ENCODE peak calls at places on chromosome 21, in six cellular contexts. Y is upper lobe of left lung, L is K562, U is HepG2, Z is A549, T is GM12878. V is an unnamed sample. For H3K4me1, the result is how much of the 10 kb centered on the place peaks cover.

GRCh38 chr21:46459356-46460112 is 843 bp downstream of the DIP2A start:
- ATAC-seq in U (peak), L (peak), T (no peak), Z (no peak), Y (no peak), V (no peak)

GRCh38 chr21:38797470-38797869 is 8.3 kb upstream of the ETS2 start:
- ATAC-seq in Y (peak), L (peak), T (no peak), Z (peak), U (peak), V (no peak)

GRCh38 chr21:28991861-28992525 is 684 bp downstream of the LTN1 start:
- ATAC-seq in Y (no peak), Z (peak), T (peak), L (peak), U (peak), V (no peak)

GRCh38 chr21:31564439-31564838 is 95.1 kb upstream of the SOD1 start:
- ATAC-seq in Y (no peak), T (no peak), L (no peak), U (no peak), Z (no peak), V (no peak)

GRCh38 chr21:25428537-25428936 is 178.7 kb downstream of the MRPL39 start:
- ATAC-seq in U (no peak), Y (no peak), L (no peak), Z (no peak), T (peak), V (no peak)

GRCh38 chr21:35457097-35457496 is 408.0 kb upstream of the RUNX1 start:
- ATAC-seq in T (peak), Z (no peak), L (no peak), Y (no peak), U (no peak), V (no peak)

GRCh38 chr21:41957991-41958766 is 4.4 kb upstream of the C2CD2 start:
- ATAC-seq in Y (peak), L (peak), Z (peak), T (no peak), U (peak), V (peak)

GRCh38 chr21:28148400-28149064 is 844.1 kb downstream of the LTN1 start:
- ATAC-seq in Y (no peak), U (no peak), T (no peak), L (no peak), Z (no peak), V (no peak)

GRCh38 chr21:26147535-26147934 is 23.0 kb downstream of the APP start:
- ATAC-seq in U (no peak), Z (no peak), Y (no peak), T (no peak), L (no peak), V (no peak)

GRCh38 chr21:14536929-14537328 is 9.2 kb downstream of the SAMSN1 start:
- ATAC-seq in U (no peak), L (no peak), Y (no peak), T (no peak), Z (no peak), V (no peak)
- H3K4me1 ChIP-seq in U (under half), L (under half), Y (under half), T (under half), Z (under half), V (under half)

DNA sequence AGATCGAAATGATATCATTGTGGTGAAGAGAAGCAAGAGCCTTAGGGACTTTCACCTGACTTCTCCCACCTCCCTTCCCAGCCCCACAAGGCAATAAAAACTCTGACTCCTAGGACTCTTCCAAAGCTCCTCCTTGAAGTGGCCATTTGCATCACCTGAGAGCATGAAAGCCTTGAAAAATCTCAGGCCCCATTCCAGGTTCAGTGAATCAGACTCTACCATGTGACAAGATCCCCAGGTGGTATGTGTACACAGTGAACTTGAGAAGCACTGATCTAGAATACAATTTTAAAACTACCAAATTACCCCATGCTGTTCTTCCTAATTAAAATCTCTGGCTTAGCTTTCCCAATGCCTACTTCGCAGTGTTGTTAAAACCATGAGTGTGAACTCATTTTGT is 195.1 kb upstream of the SAMSN1 start:
- ATAC-seq in Z (no peak), Y (no peak), T (no peak), L (no peak), U (no peak), V (no peak)
- H3K4me3 ChIP-seq in Z (no peak), Y (no peak), T (no peak), L (no peak), U (no peak), V (no peak)

GRCh38 chr21:37386151-37386550 is 19.6 kb downstream of the DYRK1A start:
- ATAC-seq in L (no peak), U (no peak), T (no peak), Y (no peak), Z (no peak), V (no peak)

GRCh38 chr21:37384416-37384815 is 17.8 kb downstream of the DYRK1A start:
- ATAC-seq in Y (no peak), T (no peak), L (no peak), U (no peak), Z (no peak), V (no peak)

GRCh38 chr21:37383784-37384311 is 17.3 kb downstream of the DYRK1A start:
- ATAC-seq in Z (no peak), U (no peak), Y (no peak), T (peak), L (no peak), V (no peak)

GRCh38 chr21:37383066-37383465 is 16.5 kb downstream of the DYRK1A start:
- ATAC-seq in Z (no peak), L (no peak), T (peak), Y (peak), U (no peak), V (no peak)

DNA sequence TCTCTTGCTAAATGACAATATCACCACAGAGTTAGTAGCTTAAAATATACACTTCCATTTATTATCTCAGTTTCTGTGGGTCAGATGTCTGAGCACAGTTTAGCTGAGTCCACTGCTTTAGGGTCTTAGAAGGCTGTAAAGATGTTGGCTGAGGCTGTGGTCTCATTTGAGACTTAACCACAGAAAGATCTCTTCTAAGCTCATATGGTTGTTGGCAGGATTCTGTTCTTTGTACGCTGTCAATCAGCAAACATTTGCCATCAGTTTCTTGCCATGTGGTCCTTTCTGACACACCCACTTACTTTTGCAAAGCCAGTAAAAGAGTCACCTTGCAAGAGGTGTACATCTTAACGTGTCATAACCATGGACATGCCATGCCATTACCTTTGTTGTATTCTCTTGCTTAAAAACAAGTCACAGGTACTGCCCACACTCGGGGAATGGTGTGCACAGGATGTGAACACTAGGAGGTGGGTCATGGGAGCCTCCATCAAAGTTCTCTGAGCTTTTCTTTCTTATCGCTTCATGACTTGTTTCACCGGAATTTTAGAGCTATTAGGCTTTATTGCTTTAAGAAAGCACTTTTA is 18.7 kb downstream of the DYRK1A start:
- ATAC-seq in Y (no peak), L (peak), T (no peak), Z (no peak), U (no peak), V (no peak)
- TF ChIP-seq EP300 in Y (no peak), L (no peak), T (no peak), Z (no peak), U (no peak), V (no peak)

GRCh38 chr21:43302769-43303168 is 124.2 kb downstream of the SIK1 start:
- ATAC-seq in L (peak), Z (no peak), T (no peak), Y (no peak), U (no peak), V (no peak)

GRCh38 chr21:43302356-43302700 is 124.6 kb downstream of the SIK1 start:
- ATAC-seq in L (no peak), U (no peak), Y (no peak), T (no peak), Z (no peak), V (no peak)

GRCh38 chr21:43303240-43304178 is 123.4 kb downstream of the SIK1 start:
- ATAC-seq in L (peak), Z (no peak), U (no peak), T (no peak), Y (no peak), V (no peak)

GRCh38 chr21:43300496-43301423 is 126.2 kb downstream of the SIK1 start:
- ATAC-seq in T (no peak), L (no peak), Y (no peak), Z (no peak), U (peak), V (no peak)

GRCh38 chr21:43301424-43302355 is 125.2 kb downstream of the SIK1 start:
- ATAC-seq in T (no peak), U (no peak), Z (no peak), Y (no peak), L (no peak), V (no peak)
- H3K4me1 ChIP-seq in T (under half), U (half or more), Z (under half), Y (under half), L (under half), V (under half)

DNA sequence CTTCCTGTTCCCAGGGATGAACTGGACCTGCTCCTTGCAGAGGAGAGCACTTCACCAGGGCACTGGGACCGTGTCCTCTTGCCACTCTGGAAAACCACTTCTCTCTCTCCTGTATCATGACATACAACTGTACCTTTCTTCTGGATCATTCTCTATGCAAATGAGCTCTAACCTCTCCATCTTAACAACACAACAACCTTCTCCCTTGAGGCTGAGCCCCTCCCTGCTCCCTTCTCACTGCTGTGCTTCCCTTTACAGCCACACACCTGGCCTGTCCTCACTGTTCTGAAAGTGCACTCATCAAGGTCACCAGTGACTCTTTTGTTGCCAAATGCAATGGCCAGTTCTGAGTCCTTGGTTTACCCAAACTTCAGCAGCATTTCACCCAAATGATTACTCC is 54.5 kb upstream of the MRPS6 start:
- ATAC-seq in T (peak), Y (no peak), Z (no peak), L (no peak), U (no peak), V (no peak)
- H3K4me3 ChIP-seq in T (no peak), Y (no peak), Z (no peak), L (no peak), U (no peak), V (no peak)

DNA sequence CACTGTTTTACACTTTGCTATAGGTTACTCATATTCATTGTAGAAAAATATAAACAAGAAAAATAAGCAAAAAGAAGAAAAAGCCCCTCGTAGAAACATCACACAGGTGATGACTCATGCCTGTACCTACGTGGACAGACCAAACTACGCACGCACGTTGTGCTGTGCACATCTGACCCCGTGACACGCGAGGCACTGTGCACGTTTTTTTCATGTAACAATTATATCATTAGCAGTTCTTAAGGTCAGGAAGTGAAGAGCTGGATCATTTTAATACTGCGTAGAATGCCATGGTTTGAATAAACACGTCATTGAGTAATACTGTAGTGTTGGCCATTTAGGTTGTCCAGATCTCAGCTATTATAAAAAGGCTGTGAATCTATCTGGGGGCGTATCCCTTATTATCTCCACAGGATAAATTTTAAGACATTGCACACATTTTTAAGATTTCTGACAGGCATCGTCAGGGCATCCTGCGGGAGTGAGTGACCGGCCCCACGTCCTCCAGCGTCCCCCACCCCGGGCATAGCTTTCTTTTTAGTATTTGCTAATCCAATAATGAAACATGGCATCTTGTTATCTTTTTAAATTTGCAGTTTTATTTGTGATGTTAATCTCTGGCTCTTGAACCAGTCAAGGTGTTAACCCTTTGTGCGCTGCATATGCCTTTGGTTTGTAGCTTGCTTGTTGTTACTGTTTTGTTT is 23.4 kb upstream of the ADARB1 start:
- ATAC-seq in Y (peak), U (no peak), Z (peak), L (no peak), T (no peak), V (peak)
- TF ChIP-seq EP300 in Y (peak), U (no peak), Z (no peak), L (no peak), T (no peak), V (peak)

GRCh38 chr21:15054606-15055239 is 10.1 kb downstream of the NRIP1 start:
- ATAC-seq in Y (no peak), Z (peak), T (no peak), U (no peak), L (peak), V (no peak)

GRCh38 chr21:15050588-15051377 is 14.0 kb downstream of the NRIP1 start:
- ATAC-seq in T (peak), Y (no peak), Z (peak), L (peak), U (peak), V (no peak)

GRCh38 chr21:15051652-15052554 is 12.9 kb downstream of the NRIP1 start:
- ATAC-seq in U (peak), L (peak), Y (no peak), T (peak), Z (peak), V (no peak)

GRCh38 chr21:15054089-15054488 is 10.7 kb downstream of the NRIP1 start:
- ATAC-seq in Z (no peak), U (no peak), Y (no peak), L (no peak), T (no peak), V (no peak)

GRCh38 chr21:15053531-15053930 is 11.3 kb downstream of the NRIP1 start:
- ATAC-seq in Z (no peak), U (no peak), T (no peak), Y (no peak), L (no peak), V (no peak)
- H3K4me1 ChIP-seq in Z (half or more), U (half or more), T (under half), Y (half or more), L (under half), V (under half)

V was measured in gastroesophageal sphincter.